ENCODE peak calls at places on chromosomes 12 and 14, in five cellular contexts. H is PC-3, E is HT1080, L is amniotic epithelial cell, A is HT-29. Z is an unnamed sample.

GRCh38 chr14:55599250-55599879 is 19.4 kb downstream of the KTN1 start:
- DNase-seq in H (peak; percentile 95), E (no peak), L (no peak), A (peak; percentile 63), Z (no peak)

GRCh38 chr14:64417042-64417770 is 29.1 kb downstream of the MTHFD1 start:
- DNase-seq in H (peak; percentile 15), E (peak; percentile 32), L (peak; percentile 60), A (no peak), Z (no peak)

GRCh38 chr14:103015426-103015825 is 41.9 kb downstream of the CDC42BPB start:
- DNase-seq in H (no peak), E (no peak), L (no peak), A (no peak), Z (no peak)

GRCh38 chr14:54935958-54936357 is 33.3 kb upstream of the GCH1 start:
- DNase-seq in H (no peak), E (peak; percentile 54), L (peak; percentile 95), A (no peak), Z (peak; percentile 83)

GRCh38 chr12:126182619-126183236 is 1117.5 kb downstream of the AACS start:
- DNase-seq in H (no peak), E (no peak), L (no peak), A (no peak), Z (no peak)

GRCh38 chr14:23405096-23405495 is 3.0 kb downstream of the MYH6 start:
- DNase-seq in H (no peak), E (no peak), L (no peak), A (no peak), Z (no peak)

GRCh38 chr12:46958599-46959290 is 120.7 kb upstream of the PCED1B start:
- DNase-seq in H (no peak), E (no peak), L (no peak), A (no peak), Z (no peak)

GRCh38 chr14:103480595-103480994 is 42.0 kb downstream of the CKB start:
- DNase-seq in H (no peak), E (no peak), L (no peak), A (no peak), Z (no peak)

GRCh38 chr12:4441355-4442330 is 4.0 kb downstream of the FGF6 start:
- DNase-seq in H (no peak), E (peak; percentile 67), L (no peak), A (no peak), Z (no peak)

GRCh38 chr12:131094831-131095805 is 141.4 kb downstream of the ADGRD1 start:
- DNase-seq in H (no peak), E (no peak), L (no peak), A (no peak), Z (no peak)

GRCh38 chr12:123973552-123974341 is 732 bp downstream of the ZNF664 start:
- DNase-seq in H (peak; percentile 53), E (peak; percentile 18), L (no peak), A (peak; percentile 58), Z (no peak)

GRCh38 chr12:25585662-25586061 is 32.6 kb upstream of the LMNTD1 start:
- DNase-seq in H (no peak), E (no peak), L (no peak), A (no peak), Z (peak; percentile 74)

GRCh38 chr12:240566-240965 is 22.1 kb downstream of the SLC6A13 start:
- DNase-seq in H (no peak), E (no peak), L (no peak), A (no peak), Z (no peak)

GRCh38 chr14:88228519-88229236 is 94.4 kb downstream of the KCNK10 start:
- DNase-seq in H (peak; percentile 70), E (peak; percentile 24), L (no peak), A (no peak), Z (peak; percentile 64)

GRCh38 chr12:81942588-81942987 is 183.4 kb upstream of the PPFIA2 start:
- DNase-seq in H (no peak), E (peak; percentile 26), L (no peak), A (peak; percentile 28), Z (no peak)

GRCh38 chr12:84497819-84498218 is 414.8 kb downstream of the SLC6A15 start:
- DNase-seq in H (peak; percentile 25), E (no peak), L (peak; percentile 3), A (peak; percentile 43), Z (no peak)

GRCh38 chr12:68175566-68176033 is 16.1 kb upstream of the IFNG start:
- DNase-seq in H (no peak), E (peak; percentile 44), L (no peak), A (no peak), Z (no peak)

GRCh38 chr12:47990351-47991105 is 13.7 kb downstream of the COL2A1 start:
- DNase-seq in H (no peak), E (no peak), L (peak; percentile 16), A (no peak), Z (no peak)

GRCh38 chr14:51661504-51661903 is 9.8 kb downstream of the FRMD6 start:
- DNase-seq in H (no peak), E (no peak), L (no peak), A (no peak), Z (no peak)

Z was measured in bronchial epithelial cell.